ENCODE peak calls at places on chromosomes 4 and X, in four cellular contexts. W is SJSA1; K is body of pancreas; G is CD8-positive, alpha-beta memory T cell. P is an unnamed sample.
A peak's percentile ranks its signal among the peaks of the same experiment; 100 is the strongest.

GRCh38 chr4:71235321-71236206 is 103.3 kb upstream of the SLC4A4 start:
- DNase-seq in W (no peak), K (no peak), G (no peak), P (no peak)

GRCh38 chr4:80153800-80154546 is 43.3 kb upstream of the PRDM8 start:
- DNase-seq in W (no peak), K (no peak), G (no peak), P (no peak)

GRCh38 chrX:53282313-53282712 is 929 bp upstream of the IQSEC2 start:
- DNase-seq in W (no peak), K (no peak), G (no peak), P (no peak)

GRCh38 chr4:38891051-38891738 is 23.6 kb downstream of the FAM114A1 start:
- DNase-seq in W (no peak), K (no peak), G (no peak), P (no peak)

GRCh38 chr4:40908702-40909362 is 159.1 kb downstream of the NSUN7 start:
- DNase-seq in W (peak; percentile 31), K (peak; percentile 72), G (peak; percentile 31), P (peak; percentile 56)

GRCh38 chr4:142373610-142374009 is 472.5 kb downstream of the INPP4B start:
- DNase-seq in W (no peak), K (no peak), G (no peak), P (no peak)

GRCh38 chr4:41426523-41426922 is 111.4 kb upstream of the LIMCH1 start:
- DNase-seq in W (no peak), K (no peak), G (no peak), P (no peak)

GRCh38 chr4:81429607-81430006 is 42.1 kb downstream of the RASGEF1B start:
- DNase-seq in W (no peak), K (no peak), G (no peak), P (no peak)

GRCh38 chr4:52643846-52644245 is 15.3 kb downstream of the USP46 start:
- DNase-seq in W (no peak), K (peak; percentile 79), G (no peak), P (no peak)

GRCh38 chr4:84499065-84499982 is at the start of gene NKX6-1:
- DNase-seq in W (peak; percentile 90), K (peak; percentile 89), G (no peak), P (no peak)

GRCh38 chrX:18769812-18770573 is 62.5 kb downstream of the PPEF1 start:
- DNase-seq in W (no peak), K (no peak), G (no peak), P (no peak)

GRCh38 chr4:181566490-181566889 is 676.7 kb upstream of the TENM3 start:
- DNase-seq in W (no peak), K (no peak), G (no peak), P (no peak)

GRCh38 chrX:49951524-49952193 is 29.3 kb downstream of the CLCN5 start:
- DNase-seq in W (no peak), K (no peak), G (no peak), P (no peak)

GRCh38 chr4:111871802-111872201 is 273.5 kb upstream of the FAM241A start:
- DNase-seq in W (no peak), K (no peak), G (no peak), P (no peak)

GRCh38 chr4:16021804-16022560 is 59.0 kb upstream of the FGFBP2 start:
- DNase-seq in W (no peak), K (no peak), G (no peak), P (no peak)
- H3K36me3 ChIP-seq in W (no peaks in the 10 kb centered on the region), K (no peaks in the 10 kb centered on the region), G (no peaks in the 10 kb centered on the region), P (no peaks in the 10 kb centered on the region)

GRCh38 chr4:75653845-75654503 is 19.2 kb downstream of the G3BP2 start:
- DNase-seq in W (no peak), K (no peak), G (no peak), P (no peak)
- H3K36me3 ChIP-seq in W (peaks cover 80% of the 10 kb centered on the region), K (peaks cover 3% of the 10 kb centered on the region), G (peaks cover 49% of the 10 kb centered on the region), P (peaks cover 60% of the 10 kb centered on the region)

GRCh38 chr4:108054025-108054424 is 64.3 kb downstream of the HADH start:
- DNase-seq in W (no peak), K (no peak), G (peak; percentile 56), P (no peak)
- H3K36me3 ChIP-seq in W (peaks cover 25% of the 10 kb centered on the region), K (no peaks in the 10 kb centered on the region), G (peaks cover 11% of the 10 kb centered on the region), P (peaks cover 35% of the 10 kb centered on the region)

GRCh38 chr4:168908093-168908492 is 102.0 kb downstream of the CBR4 start:
- DNase-seq in W (peak; percentile 61), K (no peak), G (no peak), P (no peak)

GRCh38 chr4:168914095-168914494 is 96.0 kb downstream of the CBR4 start:
- DNase-seq in W (no peak), K (no peak), G (no peak), P (no peak)

GRCh38 chr4:168907119-168907698 is 102.8 kb downstream of the CBR4 start:
- DNase-seq in W (peak; percentile 88), K (no peak), G (no peak), P (no peak)

DNA sequence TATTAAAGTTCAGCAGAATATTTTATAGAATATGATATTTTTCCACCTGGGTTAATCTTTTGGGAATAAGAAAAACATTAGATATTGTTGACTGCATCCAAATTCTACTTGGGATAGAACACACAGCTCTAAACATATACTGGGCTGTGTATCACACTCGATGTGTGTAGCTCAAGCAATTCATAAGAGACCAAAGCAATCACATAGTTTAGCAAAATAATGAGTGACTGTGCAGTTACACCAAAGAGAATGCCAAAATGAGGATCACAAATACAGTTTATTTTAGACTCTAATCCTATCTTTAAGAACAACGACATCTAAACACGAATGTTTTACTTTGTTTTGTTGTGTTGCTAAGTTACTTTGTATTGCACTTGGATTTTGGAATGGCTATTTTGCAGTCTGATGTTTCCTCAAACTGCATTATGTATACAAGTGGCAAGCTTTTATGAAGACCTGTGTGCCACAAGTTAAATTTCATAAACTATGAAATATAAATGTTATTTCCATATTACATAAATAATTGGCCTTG is 101.1 kb downstream of the CBR4 start:
- DNase-seq in W (no peak), K (no peak), G (no peak), P (no peak)
- H3K36me3 ChIP-seq in W (peaks cover 91% of the 10 kb centered on the region), K (no peaks in the 10 kb centered on the region), G (no peaks in the 10 kb centered on the region), P (no peaks in the 10 kb centered on the region)

DNA sequence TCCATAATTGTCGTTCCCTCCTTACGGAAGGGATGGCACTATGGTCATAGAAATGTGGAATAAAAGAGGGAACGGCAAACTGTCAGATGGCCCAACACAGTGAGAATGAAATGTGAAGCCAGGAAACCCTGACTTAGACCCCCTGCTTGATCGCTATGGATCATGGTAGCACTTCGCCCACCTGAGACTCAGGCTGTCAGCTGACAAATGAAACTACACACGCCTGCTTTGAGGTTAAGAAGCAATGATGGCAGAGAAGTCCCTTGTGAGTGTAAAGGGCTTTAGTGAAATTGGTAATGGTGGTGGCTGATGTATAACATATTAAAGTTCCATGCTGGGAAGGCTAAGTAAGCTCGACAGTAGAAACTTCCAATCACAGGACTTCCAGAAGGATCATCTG is 107.8 kb downstream of the AFAP1 start:
- DNase-seq in W (no peak), K (no peak), G (no peak), P (no peak)
- H3K36me3 ChIP-seq in W (peaks cover 66% of the 10 kb centered on the region), K (no peaks in the 10 kb centered on the region), G (no peaks in the 10 kb centered on the region), P (no peaks in the 10 kb centered on the region)

GRCh38 chrX:2854918-2855317 is 26.2 kb downstream of the GYG2 start:
- DNase-seq in W (no peak), K (no peak), G (no peak), P (no peak)
- H3K36me3 ChIP-seq in W (no peaks in the 10 kb centered on the region), K (no peaks in the 10 kb centered on the region), G (no peaks in the 10 kb centered on the region), P (no peaks in the 10 kb centered on the region)

P was measured in CD4-positive, alpha-beta memory T cell.